ENCODE peak calls at places on chromosome 16, in eight cellular contexts. N, E, L, U, P, C, T and J are unnamed samples.

GRCh38 chr16:57527027-57527426 is 9.3 kb downstream of the CCDC102A start:
- DNase-seq in N (no peak), E (no peak), L (no peak), U (no peak), P (peak), C (no peak), T (peak), J (no peak)

GRCh38 chr16:69166221-69166833 is 20.6 kb upstream of the SNTB2 start:
- DNase-seq in N (no peak), E (no peak), L (no peak), U (peak), P (no peak), C (no peak), T (peak), J (no peak)

GRCh38 chr16:74107795-74108610 is 188.6 kb upstream of the PSMD7 start:
- DNase-seq in N (peak), E (peak), L (peak), U (no peak), P (peak), C (peak), T (no peak), J (peak)

GRCh38 chr16:19636436-19637267 is 81.1 kb downstream of the VPS35L start:
- DNase-seq in N (no peak), E (no peak), L (no peak), U (peak), P (no peak), C (no peak), T (no peak), J (no peak)

GRCh38 chr16:68227183-68227793 is 8.6 kb downstream of the ESRP2 start:
- DNase-seq in N (no peak), E (peak), L (peak), U (peak), P (no peak), C (no peak), T (no peak), J (no peak)

GRCh38 chr16:10879681-10880589 is 2.9 kb downstream of the CIITA start:
- DNase-seq in N (no peak), E (no peak), L (no peak), U (no peak), P (no peak), C (no peak), T (no peak), J (no peak)

GRCh38 chr16:4244254-4244812 is 2.5 kb upstream of the SRL start:
- DNase-seq in N (no peak), E (peak), L (peak), U (no peak), P (no peak), C (no peak), T (no peak), J (no peak)

GRCh38 chr16:69119536-69119935 is 12.9 kb downstream of the CHTF8 start:
- DNase-seq in N (no peak), E (no peak), L (no peak), U (no peak), P (no peak), C (no peak), T (peak), J (no peak)

GRCh38 chr16:83390759-83391158 is 417.0 kb upstream of the HSBP1 start:
- DNase-seq in N (no peak), E (no peak), L (no peak), U (no peak), P (no peak), C (no peak), T (no peak), J (no peak)

GRCh38 chr16:27839419-27839818 is 224.1 kb downstream of the GSG1L start:
- DNase-seq in N (no peak), E (no peak), L (no peak), U (no peak), P (no peak), C (no peak), T (peak), J (no peak)

GRCh38 chr16:84223456-84223855 is 16.4 kb downstream of the KCNG4 start:
- DNase-seq in N (no peak), E (no peak), L (no peak), U (no peak), P (no peak), C (no peak), T (no peak), J (no peak)

GRCh38 chr16:81204794-81205680 is 33.5 kb upstream of the BCO1 start:
- DNase-seq in N (peak), E (peak), L (peak), U (peak), P (peak), C (no peak), T (no peak), J (no peak)

GRCh38 chr16:85291302-85292148 is 179.3 kb upstream of the CIBAR2 start:
- DNase-seq in N (peak), E (peak), L (peak), U (peak), P (no peak), C (no peak), T (peak), J (no peak)

GRCh38 chr16:79093554-79093967 is 507.0 kb downstream of the MAF start:
- DNase-seq in N (peak), E (no peak), L (peak), U (no peak), P (no peak), C (no peak), T (peak), J (no peak)

GRCh38 chr16:12133738-12134137 is 157.2 kb downstream of the SNX29 start:
- DNase-seq in N (no peak), E (no peak), L (no peak), U (no peak), P (no peak), C (no peak), T (no peak), J (no peak)

GRCh38 chr16:20846030-20846429 is 39.7 kb downstream of the REXO5 start:
- DNase-seq in N (no peak), E (no peak), L (no peak), U (no peak), P (no peak), C (no peak), T (no peak), J (no peak)

GRCh38 chr16:57318240-57318970 is 33.9 kb upstream of the PLLP start:
- DNase-seq in N (no peak), E (no peak), L (no peak), U (peak), P (peak), C (no peak), T (peak), J (no peak)

GRCh38 chr16:26195225-26195624 is 503.5 kb downstream of the HS3ST4 start:
- DNase-seq in N (no peak), E (no peak), L (no peak), U (no peak), P (no peak), C (no peak), T (no peak), J (no peak)

GRCh38 chr16:26194526-26194925 is 502.8 kb downstream of the HS3ST4 start:
- DNase-seq in N (no peak), E (no peak), L (no peak), U (no peak), P (no peak), C (no peak), T (no peak), J (no peak)

GRCh38 chr16:26186221-26186620 is 494.5 kb downstream of the HS3ST4 start:
- DNase-seq in N (no peak), E (no peak), L (no peak), U (no peak), P (no peak), C (no peak), T (no peak), J (no peak)

DNA sequence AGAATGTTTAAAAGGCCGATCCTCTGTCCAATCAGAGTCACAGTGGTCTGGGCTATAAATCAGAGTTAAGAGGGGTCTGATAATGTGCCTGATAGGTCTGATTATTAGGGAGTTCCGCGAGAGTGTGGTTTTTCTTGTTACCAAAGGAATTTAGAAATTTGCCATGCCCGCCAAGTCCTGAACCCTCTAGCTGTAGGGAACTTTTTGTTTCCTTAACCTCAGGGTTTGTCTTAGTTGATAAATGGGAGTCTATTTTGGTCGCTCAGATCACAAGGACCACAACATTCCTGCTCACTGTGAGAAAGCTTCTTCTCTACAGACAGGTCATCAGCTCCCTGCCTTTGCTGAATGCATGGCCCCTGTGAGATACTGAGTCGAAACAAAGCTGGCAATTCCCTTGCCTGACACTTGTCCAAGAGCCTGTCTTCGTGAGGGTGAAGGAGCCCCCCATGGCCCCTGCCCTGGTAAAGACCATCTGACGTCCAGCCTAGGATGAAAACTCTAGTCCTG is 497.8 kb downstream of the HS3ST4 start:
- DNase-seq in N (no peak), E (no peak), L (no peak), U (no peak), P (no peak), C (no peak), T (no peak), J (no peak)
- TF ChIP-seq POLR2AphosphoS5 in N (no peak), E (no peak), L (no peak), U (no peak), P (no peak), C (no peak), T (no peak), J (no peak)

GRCh38 chr16:66617728-66618127 is 13.2 kb downstream of the CMTM3 start:
- DNase-seq in N (no peak), E (no peak), L (peak), U (no peak), P (no peak), C (no peak), T (peak), J (no peak)

GRCh38 chr16:66618588-66618987 is 14.1 kb downstream of the CMTM3 start:
- DNase-seq in N (no peak), E (no peak), L (no peak), U (no peak), P (no peak), C (no peak), T (peak), J (no peak)

GRCh38 chr16:66620419-66620775 is 15.9 kb downstream of the CMTM3 start:
- DNase-seq in N (no peak), E (no peak), L (no peak), U (no peak), P (no peak), C (no peak), T (no peak), J (no peak)

GRCh38 chr16:66619036-66619435 is 14.5 kb downstream of the CMTM3 start:
- DNase-seq in N (no peak), E (no peak), L (no peak), U (no peak), P (no peak), C (no peak), T (no peak), J (no peak)

GRCh38 chr16:66619534-66620418 is 15.3 kb downstream of the CMTM3 start:
- DNase-seq in N (peak), E (no peak), L (peak), U (no peak), P (no peak), C (no peak), T (peak), J (no peak)
- H3K27ac ChIP-seq in N (peak), E (peak), L (peak), U (no peak), P (no peak), C (no peak), T (no peak), J (no peak)

GRCh38 chr16:88535857-88536222 is 34.4 kb upstream of the ZC3H18 start:
- DNase-seq in N (no peak), E (no peak), L (no peak), U (no peak), P (no peak), C (no peak), T (no peak), J (no peak)
- TF ChIP-seq POLR2AphosphoS5 in N (no peak), E (no peak), L (no peak), U (no peak), P (peak), C (no peak), T (no peak), J (no peak)

DNA sequence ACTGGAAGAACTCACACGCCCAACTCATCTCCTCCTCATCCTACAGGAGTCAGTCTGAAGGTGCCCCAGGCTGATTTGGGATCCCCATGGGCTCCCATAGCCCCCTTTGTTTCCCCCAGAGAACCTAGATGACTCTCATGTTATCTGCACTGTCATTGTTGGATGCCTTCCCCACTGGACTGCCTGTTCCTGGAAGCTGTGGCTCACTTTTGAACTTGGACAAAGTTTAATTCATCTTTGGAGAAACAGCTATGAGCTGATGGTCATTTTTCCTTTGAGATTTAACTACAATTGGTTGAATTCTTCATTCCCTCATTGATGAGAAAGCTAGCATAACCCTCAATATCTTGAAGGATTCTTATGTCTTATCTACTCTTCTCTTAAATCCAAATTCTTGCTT is 186.6 kb downstream of the SALL1 start:
- DNase-seq in N (no peak), E (no peak), L (no peak), U (no peak), P (no peak), C (no peak), T (no peak), J (no peak)
- H3K27ac ChIP-seq in N (no peak), E (no peak), L (no peak), U (no peak), P (no peak), C (no peak), T (no peak), J (no peak)

DNA sequence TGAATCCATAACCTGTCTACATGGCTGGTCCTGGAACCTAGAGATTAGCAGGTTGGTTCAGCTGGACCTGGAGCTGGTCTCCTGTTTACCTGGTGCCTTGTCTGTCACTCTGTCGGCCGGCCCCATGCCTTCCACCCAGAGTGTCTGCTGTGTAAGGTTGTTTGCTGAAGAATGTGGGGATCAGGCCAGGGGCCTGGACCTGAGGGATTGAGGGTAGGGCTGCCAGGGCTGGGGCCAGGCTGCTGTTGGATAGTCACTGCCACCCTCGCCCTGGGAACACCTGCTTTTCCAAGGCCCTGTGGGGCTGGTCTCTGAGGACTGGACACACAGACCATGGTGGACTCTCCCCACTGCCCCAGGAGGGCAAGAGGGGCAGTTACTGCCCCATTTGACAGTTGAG is 1.4 kb downstream of the NHERF2 start:
- DNase-seq in N (no peak), E (no peak), L (no peak), U (no peak), P (no peak), C (no peak), T (no peak), J (no peak)
- TF ChIP-seq POLR2AphosphoS5 in N (no peak), E (no peak), L (no peak), U (no peak), P (no peak), C (no peak), T (no peak), J (no peak)

GRCh38 chr16:47584464-47585225 is 123.5 kb downstream of the PHKB start:
- DNase-seq in N (no peak), E (no peak), L (no peak), U (no peak), P (no peak), C (no peak), T (no peak), J (no peak)
- H3K27ac ChIP-seq in N (no peak), E (no peak), L (no peak), U (no peak), P (no peak), C (no peak), T (no peak), J (no peak)

GRCh38 chr16:55811811-55812210 is 21.1 kb downstream of the CES1 start:
- DNase-seq in N (no peak), E (no peak), L (no peak), U (no peak), P (no peak), C (no peak), T (no peak), J (no peak)
- TF ChIP-seq POLR2AphosphoS5 in N (no peak), E (no peak), L (no peak), U (no peak), P (no peak), C (no peak), T (no peak), J (no peak)